ENCODE peak calls at places on chromosomes 7 and 10, in four cellular contexts. B is hepatocyte, D is mesendoderm, W is DND-41. I is an unnamed sample. For H3K79me2, the result is how much of the 10 kb centered on the place peaks cover.

GRCh38 chr10:99329891-99330674 is 927 bp downstream of the CNNM1 start:
- DNase-seq in D (peak), W (no peak), B (peak), I (no peak)

GRCh38 chr10:119209736-119210355 is 2.5 kb downstream of the GRK5 start:
- DNase-seq in W (no peak), B (no peak), D (no peak), I (no peak)

GRCh38 chr10:44400553-44400952 is 15.7 kb upstream of the CXCL12 start:
- DNase-seq in D (no peak), B (no peak), W (no peak), I (no peak)

GRCh38 chr7:11130012-11130411 is 156.3 kb downstream of the PHF14 start:
- DNase-seq in W (no peak), D (peak), B (no peak), I (no peak)

GRCh38 chr7:27254625-27255024 is 12.0 kb downstream of the EVX1 start:
- DNase-seq in W (no peak), D (no peak), B (no peak), I (no peak)

GRCh38 chr7:90749774-90750173 is 153.7 kb downstream of the CDK14 start:
- DNase-seq in W (no peak), D (peak), B (peak), I (no peak)

GRCh38 chr7:151174246-151175046 is 7.0 kb upstream of the GBX1 start:
- DNase-seq in W (no peak), D (peak), B (no peak), I (no peak)

GRCh38 chr7:134018321-134018720 is 108.8 kb upstream of the LRGUK start:
- DNase-seq in D (no peak), W (no peak), B (no peak), I (no peak)

GRCh38 chr7:140059288-140060242 is 3.2 kb downstream of the PARP12 start:
- DNase-seq in D (no peak), B (peak), W (no peak), I (no peak)

GRCh38 chr10:110530131-110530831 is 32.6 kb downstream of the DUSP5 start:
- DNase-seq in B (peak), D (peak), W (no peak), I (no peak)

GRCh38 chr10:3785849-3786290 is 861 bp upstream of the KLF6 start:
- DNase-seq in B (peak), W (peak), D (peak), I (no peak)

GRCh38 chr7:116511552-116512523 is 12.3 kb downstream of the CAV2 start:
- DNase-seq in B (no peak), D (no peak), W (peak), I (peak)

GRCh38 chr7:41979834-41980307 is 257.1 kb downstream of the GLI3 start:
- DNase-seq in D (peak), B (peak), W (peak), I (no peak)

GRCh38 chr7:149404830-149405229 is 56.0 kb downstream of the ZNF777 start:
- DNase-seq in D (no peak), W (no peak), B (no peak), I (no peak)

GRCh38 chr10:107692072-107692471 is 527.6 kb upstream of the SORCS1 start:
- DNase-seq in B (no peak), D (no peak), W (no peak), I (no peak)

GRCh38 chr7:33495207-33495606 is 365.8 kb downstream of the BBS9 start:
- DNase-seq in W (no peak), D (peak), B (no peak), I (no peak)

GRCh38 chr7:55250313-55250712 is 114.8 kb upstream of the LANCL2 start:
- DNase-seq in W (no peak), D (peak), B (peak), I (no peak)

GRCh38 chr7:118794419-118794818 is 569.9 kb downstream of the ANKRD7 start:
- DNase-seq in B (no peak), D (no peak), W (no peak), I (no peak)

GRCh38 chr10:5400843-5401242 is 3.8 kb downstream of the TUBAL3 start:
- DNase-seq in B (no peak), W (no peak), D (no peak), I (no peak)
- H3K79me2 ChIP-seq in B (under half), W (under half), D (under half), I (under half)

DNA sequence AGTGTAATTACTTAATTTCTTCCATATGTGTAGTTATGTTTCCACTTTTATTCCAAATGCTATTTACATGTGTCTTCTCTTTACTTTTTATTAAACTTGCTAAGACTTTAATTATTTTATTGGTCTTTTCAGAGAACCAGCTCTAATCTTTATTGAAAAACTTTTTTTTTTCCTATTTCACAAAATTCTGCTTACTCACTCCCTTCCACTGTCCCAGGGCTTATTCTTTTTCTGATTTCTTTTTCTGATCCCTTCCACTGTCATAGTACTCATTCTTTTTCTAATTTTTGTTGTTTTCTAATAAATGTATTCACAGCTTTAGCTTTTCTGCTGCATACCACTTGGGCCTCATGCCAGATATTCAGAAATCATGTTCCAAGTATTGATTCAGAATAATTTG is 82.7 kb downstream of the CNOT4 start:
- DNase-seq in D (no peak), W (no peak), B (no peak), I (no peak)
- H3K79me2 ChIP-seq in D (under half), W (half or more), B (half or more), I (under half)

GRCh38 chr7:6205921-6206660 is 66.3 kb downstream of the CYTH3 start:
- DNase-seq in W (no peak), B (no peak), D (no peak), I (no peak)
- H3K79me2 ChIP-seq in W (under half), B (half or more), D (under half), I (under half)

DNA sequence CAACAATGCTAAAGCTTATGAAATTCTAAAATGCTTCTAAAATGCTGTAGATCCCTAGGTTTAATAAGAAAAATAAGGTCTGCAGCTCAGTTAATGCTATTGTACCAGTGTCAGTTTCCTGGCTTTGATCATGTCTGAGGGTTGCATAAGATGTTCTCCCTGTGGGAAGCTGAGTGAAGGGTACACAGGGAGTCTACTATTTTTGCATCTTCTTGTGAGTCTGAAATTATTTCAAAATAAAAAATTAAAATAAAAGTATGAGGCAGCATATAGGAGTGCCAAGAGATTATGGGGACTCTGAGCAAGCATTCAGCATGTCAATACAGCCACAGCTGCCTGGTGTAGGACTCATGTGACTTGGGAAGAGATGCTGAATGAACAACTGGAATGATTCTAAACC is 14.7 kb downstream of the CHST15 start:
- DNase-seq in B (no peak), D (no peak), W (no peak), I (no peak)
- H3K79me2 ChIP-seq in B (under half), D (under half), W (under half), I (under half)

DNA sequence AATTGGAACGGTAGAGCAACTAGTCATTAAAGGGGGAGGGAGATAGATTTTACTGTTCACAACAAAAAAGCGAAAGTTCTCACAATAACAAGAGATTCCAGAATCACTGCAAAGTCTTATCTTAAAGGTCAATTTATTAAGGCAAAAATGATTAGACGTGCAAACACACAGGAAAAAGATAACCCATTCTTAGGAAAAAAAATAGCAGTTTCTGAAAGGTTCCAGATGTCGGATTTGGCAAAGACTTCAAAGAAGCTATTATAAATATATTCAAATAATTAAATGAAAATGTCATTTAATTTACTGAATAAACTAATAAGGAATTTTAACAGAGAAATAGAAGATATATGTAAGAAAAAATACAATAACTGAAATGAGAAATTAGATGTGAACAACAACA is 70.8 kb upstream of the GNAI1 start:
- DNase-seq in B (no peak), D (no peak), W (no peak), I (no peak)
- H3K79me2 ChIP-seq in B (under half), D (under half), W (under half), I (under half)

DNA sequence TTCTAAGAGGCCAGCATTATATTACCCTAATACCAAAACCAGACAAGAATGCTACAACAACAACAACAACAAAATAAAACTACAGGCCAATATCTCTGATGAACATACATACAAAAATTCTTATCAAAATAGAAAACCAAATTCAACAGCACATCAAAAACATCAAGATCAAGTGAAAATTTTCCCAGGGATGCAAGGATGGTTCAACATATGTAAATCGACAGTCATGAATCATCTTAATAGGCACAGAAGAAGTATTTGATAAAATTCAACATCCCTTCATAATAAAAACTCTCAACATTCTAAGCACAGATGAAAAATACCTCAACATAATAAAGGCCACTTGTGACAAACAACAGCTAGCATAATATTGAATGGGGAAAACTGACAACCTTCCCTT is 75.3 kb downstream of the JMJD1C start:
- DNase-seq in W (no peak), B (no peak), D (no peak), I (no peak)
- H3K79me2 ChIP-seq in W (half or more), B (half or more), D (under half), I (under half)

GRCh38 chr10:58350023-58350422 is 15.2 kb downstream of the UBE2D1 start:
- DNase-seq in B (no peak), W (no peak), D (no peak), I (no peak)
- H3K79me2 ChIP-seq in B (half or more), W (half or more), D (under half), I (under half)

GRCh38 chr10:125115409-125115808 is 45.0 kb downstream of the CTBP2 start:
- DNase-seq in W (no peak), D (no peak), B (no peak), I (no peak)
- H3K79me2 ChIP-seq in W (half or more), D (half or more), B (half or more), I (under half)

GRCh38 chr7:22251284-22251683 is 105.7 kb downstream of the RAPGEF5 start:
- DNase-seq in D (peak), B (no peak), W (no peak), I (no peak)
- H3K79me2 ChIP-seq in D (under half), B (under half), W (under half), I (under half)

I was measured in GM12878.